ENCODE peak calls at places on chromosomes 11 and 22, in five cellular contexts. A is ovary, T is tibial nerve, U is gastrocnemius medialis, P is A549. C is an unnamed sample.

GRCh38 chr11:20672575-20672974 is 3.2 kb downstream of the NELL1 start:
- DNase-seq in A (no peak), T (no peak), U (no peak), P (no peak), C (no peak)

GRCh38 chr11:91768783-91769182 is 455.8 kb upstream of the FAT3 start:
- DNase-seq in A (no peak), T (no peak), U (no peak), P (no peak), C (no peak)

GRCh38 chr11:13210424-13210823 is 67.2 kb upstream of the BMAL1 start:
- DNase-seq in A (peak; percentile 63), T (peak; percentile 42), U (peak; percentile 23), P (peak; percentile 72), C (no peak)

GRCh38 chr22:46727813-46728364 is 10.2 kb downstream of the CERK start:
- DNase-seq in A (no peak), T (no peak), U (no peak), P (no peak), C (peak; percentile 8)

GRCh38 chr22:46453829-46454220 is 83.6 kb downstream of the CELSR1 start:
- DNase-seq in A (no peak), T (no peak), U (no peak), P (no peak), C (no peak)

GRCh38 chr11:10683429-10683828 is 10.1 kb downstream of the IRAG1 start:
- DNase-seq in A (no peak), T (no peak), U (no peak), P (no peak), C (no peak)

GRCh38 chr22:19705181-19705934 is 8.9 kb upstream of the SEPTIN5 start:
- DNase-seq in A (no peak), T (no peak), U (no peak), P (no peak), C (no peak)

GRCh38 chr11:127656266-127656879 is 655.8 kb upstream of the KIRREL3 start:
- DNase-seq in A (no peak), T (no peak), U (no peak), P (no peak), C (no peak)

GRCh38 chr11:36300651-36301050 is 4.6 kb downstream of the PRR5L start:
- DNase-seq in A (peak; percentile 30), T (no peak), U (no peak), P (no peak), C (peak; percentile 48)

GRCh38 chr11:34192481-34193401 is 87.3 kb downstream of the NAT10 start:
- DNase-seq in A (peak; percentile 48), T (peak; percentile 41), U (peak; percentile 37), P (peak; percentile 78), C (peak; percentile 53)

DNA sequence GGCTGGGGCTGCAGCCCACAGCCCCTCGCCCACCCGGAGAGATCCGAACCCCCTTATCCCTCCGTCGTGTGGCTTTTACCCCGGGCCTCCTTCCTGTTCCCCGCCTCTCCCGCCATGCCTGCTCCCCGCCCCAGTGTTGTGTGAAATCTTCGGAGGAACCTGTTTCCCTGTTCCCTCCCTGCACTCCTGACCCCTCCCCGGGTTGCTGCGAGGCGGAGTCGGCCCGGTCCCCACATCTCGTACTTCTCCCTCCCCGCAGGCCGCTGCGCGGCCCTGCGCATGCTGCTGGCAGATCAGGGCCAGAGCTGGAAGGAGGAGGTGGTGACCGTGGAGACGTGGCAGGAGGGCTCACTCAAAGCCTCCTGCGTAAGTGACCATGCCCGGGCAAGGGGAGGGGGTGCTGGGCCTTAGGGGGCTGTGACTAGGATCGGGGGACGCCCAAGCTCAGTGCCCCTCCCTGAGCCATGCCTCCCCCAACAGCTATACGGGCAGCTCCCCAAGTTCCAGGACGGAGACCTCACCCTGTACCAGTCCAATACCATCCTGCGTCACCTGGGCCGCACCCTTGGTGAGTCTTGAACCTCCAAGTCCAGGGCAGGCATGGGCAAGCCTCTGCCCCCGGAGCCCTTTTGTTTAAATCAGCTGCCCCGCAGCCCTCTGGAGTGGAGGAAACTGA is 731 bp downstream of the GSTP1 start:
- DNase-seq in A (peak; percentile 78), T (peak; percentile 62), U (peak; percentile 44), P (no peak), C (peak; percentile 78)
- H3K4me1 ChIP-seq in A (peaks cover 7% of the 10 kb centered on the region), T (peaks cover 22% of the 10 kb centered on the region), U (peaks cover 12% of the 10 kb centered on the region), P (peaks cover 50% of the 10 kb centered on the region), C (peaks cover 7% of the 10 kb centered on the region)

GRCh38 chr22:37305873-37306272 is 23.6 kb downstream of the CYTH4 start:
- DNase-seq in A (no peak), T (no peak), U (no peak), P (no peak), C (no peak)

GRCh38 chr22:37304595-37305343 is 22.5 kb downstream of the CYTH4 start:
- DNase-seq in A (no peak), T (no peak), U (no peak), P (no peak), C (no peak)

GRCh38 chr22:37301144-37301820 is 19.0 kb downstream of the CYTH4 start:
- DNase-seq in A (no peak), T (no peak), U (no peak), P (no peak), C (no peak)

GRCh38 chr22:37302617-37303555 is 20.6 kb downstream of the CYTH4 start:
- DNase-seq in A (no peak), T (no peak), U (no peak), P (no peak), C (no peak)

DNA sequence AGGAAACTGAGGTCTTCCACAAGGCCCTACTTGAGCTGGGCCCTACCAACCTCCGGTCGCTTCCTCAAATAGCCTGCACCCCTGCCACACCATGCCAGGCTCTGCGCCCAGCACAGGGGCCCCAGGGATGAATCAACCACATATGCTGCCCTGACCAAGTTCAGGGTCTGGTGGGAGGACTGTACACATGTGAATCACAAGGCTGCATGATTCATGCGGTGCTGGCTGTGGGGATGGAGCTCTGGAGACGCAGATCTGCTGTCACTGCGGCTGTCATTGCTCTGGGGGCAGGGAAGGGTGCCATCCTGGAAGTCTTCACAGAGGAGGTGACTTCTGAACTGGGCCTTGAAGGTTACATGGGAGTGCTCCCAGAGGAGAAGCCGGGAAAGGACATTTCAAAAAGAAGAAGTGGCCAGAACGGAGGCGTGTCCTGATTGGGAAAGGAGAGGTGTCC is 21.5 kb downstream of the CYTH4 start:
- DNase-seq in A (no peak), T (no peak), U (no peak), P (peak; percentile 82), C (no peak)
- H3K4me1 ChIP-seq in A (peaks cover 3% of the 10 kb centered on the region), T (peaks cover 25% of the 10 kb centered on the region), U (no peaks in the 10 kb centered on the region), P (peaks cover 56% of the 10 kb centered on the region), C (peaks cover 5% of the 10 kb centered on the region)

GRCh38 chr22:38310518-38311330 is 6.5 kb downstream of the CSNK1E start:
- DNase-seq in A (no peak), T (no peak), U (no peak), P (no peak), C (peak; percentile 44)
- H3K4me1 ChIP-seq in A (peaks cover 31% of the 10 kb centered on the region), T (peaks cover 84% of the 10 kb centered on the region), U (peaks cover 88% of the 10 kb centered on the region), P (peaks cover 57% of the 10 kb centered on the region), C (peaks cover 100% of the 10 kb centered on the region)

DNA sequence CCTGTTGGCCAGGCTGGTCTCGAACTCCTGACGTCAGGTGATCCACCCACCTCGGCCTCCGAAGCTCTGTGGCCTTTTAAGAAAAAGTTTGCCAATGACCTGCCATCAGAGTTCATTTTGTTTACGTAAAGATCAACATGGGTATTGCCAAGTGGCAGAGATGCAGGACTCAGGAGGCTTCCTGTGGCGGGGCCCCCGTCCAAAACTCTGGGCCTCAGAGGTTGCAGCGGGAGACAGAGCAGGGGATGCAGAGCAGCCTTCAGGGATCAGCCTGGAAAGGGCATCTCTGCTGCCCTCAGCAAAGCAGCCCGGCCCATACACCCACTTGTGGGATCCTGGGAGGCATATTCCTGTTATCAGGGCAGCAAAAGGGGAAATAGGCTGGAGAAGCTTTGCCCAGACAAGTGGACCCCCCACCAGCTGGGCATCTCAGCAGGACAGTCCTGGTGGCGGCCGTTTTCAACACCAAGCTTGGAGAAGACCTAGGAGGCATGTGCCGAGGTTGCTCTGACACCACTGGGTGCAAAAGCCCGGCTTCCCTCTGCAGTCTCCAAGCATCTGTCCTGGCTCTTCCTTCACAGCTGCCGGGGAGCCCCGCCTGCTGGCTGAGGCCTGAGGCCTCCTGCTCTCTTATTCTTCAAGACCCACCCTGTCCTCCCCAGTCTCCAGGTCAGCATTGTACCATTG is 1152.4 kb downstream of the BRD1 start:
- DNase-seq in A (no peak), T (no peak), U (no peak), P (no peak), C (no peak)
- H3K4me1 ChIP-seq in A (no peaks in the 10 kb centered on the region), T (no peaks in the 10 kb centered on the region), U (no peaks in the 10 kb centered on the region), P (no peaks in the 10 kb centered on the region), C (no peaks in the 10 kb centered on the region)

DNA sequence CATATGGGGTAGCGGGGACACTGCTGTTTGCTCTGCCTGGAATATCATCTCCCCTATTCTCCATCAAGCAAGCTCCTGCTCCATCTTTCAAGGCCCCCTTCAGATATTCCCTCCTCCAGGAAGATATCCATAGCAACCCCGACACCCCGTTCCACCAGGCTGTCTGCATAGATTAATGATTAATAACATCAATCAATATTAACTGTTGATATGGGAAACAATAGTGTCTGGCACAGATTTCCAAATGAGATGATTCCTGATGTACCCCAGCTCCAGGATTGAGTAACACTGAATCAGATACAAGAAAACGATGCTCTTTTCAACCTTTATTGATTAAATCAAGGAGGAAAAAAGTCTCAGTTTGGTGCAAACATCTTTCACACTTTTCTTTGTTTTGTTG is 7.5 kb upstream of the TPST2 start:
- DNase-seq in A (no peak), T (no peak), U (no peak), P (no peak), C (no peak)
- H3K4me1 ChIP-seq in A (no peaks in the 10 kb centered on the region), T (no peaks in the 10 kb centered on the region), U (no peaks in the 10 kb centered on the region), P (no peaks in the 10 kb centered on the region), C (no peaks in the 10 kb centered on the region)

GRCh38 chr11:96230686-96231085 is 112.3 kb downstream of the MAML2 start:
- DNase-seq in A (no peak), T (no peak), U (no peak), P (no peak), C (no peak)

GRCh38 chr11:96229354-96229973 is 113.5 kb downstream of the MAML2 start:
- DNase-seq in A (no peak), T (no peak), U (no peak), P (no peak), C (no peak)

GRCh38 chr11:96228911-96229310 is 114.1 kb downstream of the MAML2 start:
- DNase-seq in A (no peak), T (no peak), U (no peak), P (no peak), C (no peak)

GRCh38 chr11:96228472-96228871 is 114.5 kb downstream of the MAML2 start:
- DNase-seq in A (peak; percentile 82), T (peak; percentile 57), U (no peak), P (no peak), C (peak; percentile 71)

DNA sequence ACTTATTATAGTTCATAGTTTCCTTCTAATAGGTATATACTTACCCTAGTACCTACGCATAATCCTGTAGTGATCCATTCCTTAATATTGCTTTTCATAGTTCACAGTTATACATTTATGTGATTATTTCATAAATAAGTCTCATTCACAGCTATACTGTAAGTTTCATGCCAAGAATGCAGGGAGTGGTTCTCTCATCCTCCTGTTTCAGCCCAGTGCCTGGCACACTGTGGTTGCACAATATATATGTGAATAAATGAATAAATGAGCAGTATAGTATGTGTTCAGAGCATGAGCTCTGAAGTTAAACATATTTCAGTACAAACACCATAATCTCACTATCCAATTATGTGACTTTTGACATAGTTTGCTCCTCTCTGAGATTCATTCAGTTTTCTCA is 115.8 kb downstream of the MAML2 start:
- DNase-seq in A (no peak), T (no peak), U (no peak), P (no peak), C (no peak)
- H3K4me1 ChIP-seq in A (peaks cover 10% of the 10 kb centered on the region), T (peaks cover 21% of the 10 kb centered on the region), U (no peaks in the 10 kb centered on the region), P (peaks cover 26% of the 10 kb centered on the region), C (peaks cover 35% of the 10 kb centered on the region)